ENCODE peak calls at places on chromosomes 12 and 14, in nine cellular contexts. W is heart left ventricle, B is IMR-90, A is right lobe of liver, C is body of pancreas, U is HepG2, D is gastrocnemius medialis, J is K562, X is HCT116. M is an unnamed sample.
A peak's percentile ranks its signal among the peaks of the same experiment; 100 is the strongest.

GRCh38 chr14:81062816-81063215 is 107.4 kb downstream of the TSHR start:
- ATAC-seq in D (no peak), W (no peak), C (no peak), J (peak; percentile 90), U (peak; percentile 90), X (peak; percentile 93), B (no peak), A (peak; percentile 82), M (no peak)

GRCh38 chr12:97751704-97752103 is 289.1 kb downstream of the RMST start:
- ATAC-seq in X (no peak), W (no peak), J (no peak), D (no peak), B (no peak), U (no peak), C (no peak), A (no peak), M (no peak)

GRCh38 chr14:61644834-61645233 is 50.5 kb upstream of the HIF1A start:
- ATAC-seq in A (no peak), C (no peak), X (no peak), W (no peak), D (no peak), B (peak; percentile 46), J (no peak), U (no peak), M (no peak)

GRCh38 chr14:105283899-105284298 is 16.9 kb downstream of the BRF1 start:
- ATAC-seq in U (no peak), B (no peak), X (no peak), C (no peak), A (no peak), J (no peak), D (no peak), W (no peak), M (no peak)

GRCh38 chr12:105820407-105821140 is 318.2 kb downstream of the NUAK1 start:
- ATAC-seq in A (peak; percentile 76), C (peak; percentile 64), D (peak; percentile 96), W (peak; percentile 86), X (no peak), B (no peak), U (no peak), J (no peak), M (peak; percentile 83)

GRCh38 chr12:123094349-123095073 is 56.4 kb downstream of the PITPNM2 start:
- ATAC-seq in A (peak; percentile 48), C (peak; percentile 40), B (peak; percentile 83), X (peak; percentile 70), U (peak; percentile 69), J (no peak), D (peak; percentile 57), W (peak; percentile 7), M (peak; percentile 68)

GRCh38 chr12:19402743-19403400 is 36.4 kb upstream of the AEBP2 start:
- ATAC-seq in J (peak; percentile 40), D (peak; percentile 39), C (peak; percentile 82), U (peak; percentile 86), A (no peak), W (peak; percentile 88), B (peak; percentile 78), X (peak; percentile 55), M (peak; percentile 28)

GRCh38 chr14:61646366-61647101 is 48.8 kb upstream of the HIF1A start:
- ATAC-seq in X (no peak), J (no peak), D (no peak), B (no peak), C (no peak), U (no peak), W (no peak), A (no peak), M (no peak)

GRCh38 chr12:19810213-19810612 is 370.9 kb downstream of the AEBP2 start:
- ATAC-seq in C (no peak), A (no peak), B (no peak), J (no peak), D (no peak), U (no peak), X (no peak), W (no peak), M (no peak)

GRCh38 chr12:26044592-26044991 is 80.2 kb downstream of the BHLHE41 start:
- ATAC-seq in A (no peak), X (no peak), C (no peak), J (no peak), U (no peak), W (no peak), D (no peak), B (no peak), M (no peak)

GRCh38 chr12:26044007-26044394 is 80.8 kb downstream of the BHLHE41 start:
- ATAC-seq in W (no peak), C (no peak), B (peak; percentile 73), X (no peak), U (no peak), A (no peak), J (no peak), D (no peak), M (no peak)

GRCh38 chr12:26046203-26046602 is 78.6 kb downstream of the BHLHE41 start:
- ATAC-seq in A (no peak), D (no peak), C (no peak), U (no peak), W (no peak), J (no peak), X (no peak), B (no peak), M (no peak)

GRCh38 chr12:26043139-26044006 is 81.5 kb downstream of the BHLHE41 start:
- ATAC-seq in U (no peak), X (no peak), B (peak; percentile 52), J (no peak), A (no peak), W (no peak), C (no peak), D (no peak), M (no peak)

DNA sequence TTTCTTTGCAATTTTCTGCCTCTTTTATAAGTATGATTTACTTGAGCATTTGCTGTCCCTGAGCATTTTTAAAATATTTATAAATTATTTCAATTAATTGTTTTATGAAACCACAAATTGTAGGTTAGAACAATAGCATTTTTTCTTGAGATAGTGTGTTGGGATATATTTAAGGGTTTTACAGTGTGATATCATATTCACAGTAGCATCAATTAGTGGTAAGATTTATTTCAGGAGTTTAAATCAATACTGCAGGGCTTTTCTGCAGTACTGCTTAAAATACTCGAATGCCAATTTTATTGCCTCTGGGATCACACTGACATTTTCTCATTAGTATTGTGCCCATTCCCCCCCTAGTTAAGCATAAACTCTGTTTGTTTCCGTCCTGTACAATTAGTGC is 82.2 kb downstream of the BHLHE41 start:
- ATAC-seq in W (no peak), X (no peak), U (no peak), J (no peak), A (no peak), C (no peak), B (no peak), D (no peak), M (no peak)
- H3K4me1 ChIP-seq in W (peaks cover 43% of the 10 kb centered on the region), X (peaks cover 2% of the 10 kb centered on the region), U (no peaks in the 10 kb centered on the region), J (no peaks in the 10 kb centered on the region), A (no peaks in the 10 kb centered on the region), C (peaks cover 18% of the 10 kb centered on the region), B (peaks cover 14% of the 10 kb centered on the region), D (peaks cover 48% of the 10 kb centered on the region), M (peaks cover 64% of the 10 kb centered on the region)

GRCh38 chr12:66763453-66763852 is 84.6 kb upstream of the GRIP1 start:
- ATAC-seq in A (no peak), J (no peak), B (no peak), W (no peak), U (no peak), X (no peak), D (no peak), C (no peak), M (no peak)
- TF ChIP-seq POLR2A in A (no peak), J (no peak), B (no peak), W (no peak), U (no peak), X (no peak), D (no peak), C (no peak), M (no peak)

DNA sequence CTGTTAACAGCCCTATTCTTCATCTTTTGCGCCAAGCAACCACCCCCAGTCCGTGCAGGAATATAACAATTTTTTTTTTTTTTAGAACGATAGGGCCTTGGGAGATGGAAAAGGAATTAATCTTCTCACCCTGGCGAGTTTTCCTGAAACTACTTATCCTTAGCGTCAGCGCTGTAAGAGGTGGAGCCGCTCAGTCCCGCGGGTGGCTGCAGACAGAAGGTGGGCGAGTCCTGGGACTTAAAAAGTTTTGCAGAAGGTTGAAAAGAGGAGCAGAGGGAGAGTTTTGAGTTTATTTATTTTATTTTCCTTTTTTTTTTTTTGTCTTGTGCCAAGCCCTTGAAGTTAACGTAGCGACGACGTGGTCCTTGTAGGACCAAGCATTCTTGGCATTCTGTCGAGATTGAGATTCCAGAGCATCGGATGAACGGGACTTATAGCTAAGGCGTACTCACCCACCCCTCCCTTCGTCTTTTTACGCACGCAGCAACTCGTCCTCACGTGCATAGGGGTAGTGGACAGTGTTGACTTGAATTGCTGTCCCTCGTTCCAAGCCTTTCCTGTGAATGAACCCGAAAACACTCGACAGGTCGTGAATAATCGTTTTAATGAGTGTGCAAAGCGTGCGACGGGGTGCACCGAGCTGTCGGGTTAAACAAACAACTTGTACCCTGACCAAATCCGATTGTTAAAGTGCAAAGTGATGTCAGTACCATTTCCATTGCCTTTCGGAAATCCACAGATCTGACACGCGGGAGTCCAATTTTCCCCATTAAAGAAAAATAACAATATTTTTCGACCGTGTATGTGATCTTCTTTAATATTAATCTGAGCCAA is 11.4 kb downstream of the FOXG1 start:
- ATAC-seq in X (no peak), B (no peak), A (no peak), C (no peak), D (no peak), J (no peak), W (no peak), U (no peak), M (no peak)
- H3K4me3 ChIP-seq in X (no peak overlapping the region), B (no peak overlapping the region), A (no peak overlapping the region), C (no peak overlapping the region), D (no peak overlapping the region), J (no peak overlapping the region), W (no peak overlapping the region), U (no peak overlapping the region), M (no peak overlapping the region)

DNA sequence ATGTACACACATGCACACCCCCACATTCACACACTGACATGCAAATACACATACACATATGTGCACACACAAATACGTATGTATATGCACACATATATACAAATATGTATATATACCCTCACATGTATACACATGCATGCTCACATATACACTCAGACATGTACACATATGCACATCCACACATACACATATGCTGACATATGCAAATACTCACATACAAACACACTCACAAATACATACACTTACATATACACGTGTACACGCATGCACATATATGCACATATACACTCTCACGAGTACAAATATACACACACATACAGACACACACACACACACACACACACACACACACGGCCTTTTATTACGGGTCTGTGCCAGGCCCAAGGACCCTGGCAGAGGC is 54.9 kb downstream of the BCL11B start:
- ATAC-seq in D (no peak), J (no peak), B (no peak), W (no peak), C (no peak), U (no peak), A (no peak), X (no peak), M (no peak)
- H3K4me1 ChIP-seq in D (no peaks in the 10 kb centered on the region), J (no peaks in the 10 kb centered on the region), B (no peaks in the 10 kb centered on the region), W (no peaks in the 10 kb centered on the region), C (no peaks in the 10 kb centered on the region), U (no peaks in the 10 kb centered on the region), A (no peaks in the 10 kb centered on the region), X (peaks cover 4% of the 10 kb centered on the region), M (no peaks in the 10 kb centered on the region)